ENCODE peak calls at places on chromosomes 11 and 22, in four cellular contexts. M is psoas muscle, F is PC-3, J is SJSA1. W is an unnamed sample.
A peak's percentile ranks its signal among the peaks of the same experiment; 100 is the strongest.

GRCh38 chr11:69427337-69427736 is 54.1 kb upstream of the LINC01488 start:
- DNase-seq in J (no peak), F (no peak), M (no peak), W (no peak)

GRCh38 chr22:35349704-35350538 is 31.0 kb upstream of the HMOX1 start:
- DNase-seq in F (no peak), M (no peak), J (no peak), W (no peak)

GRCh38 chr22:30873661-30874060 is 94.9 kb downstream of the MORC2 start:
- DNase-seq in F (no peak), J (no peak), M (no peak), W (no peak)

GRCh38 chr11:74162688-74163467 is 7.9 kb downstream of the C2CD3 start:
- DNase-seq in J (no peak), M (no peak), F (no peak), W (no peak)

GRCh38 chr11:59261150-59261549 is 48.4 kb upstream of the MPEG1 start:
- DNase-seq in J (no peak), M (no peak), F (no peak), W (no peak)

GRCh38 chr11:115616941-115617340 is 112.7 kb upstream of the CADM1 start:
- DNase-seq in F (no peak), J (peak; percentile 56), M (peak; percentile 48), W (peak; percentile 17)

GRCh38 chr22:49236541-49237075 is 591.1 kb downstream of the BRD1 start:
- DNase-seq in F (no peak), M (no peak), J (no peak), W (no peak)

GRCh38 chr11:65537296-65537597 is 12.4 kb downstream of the SCYL1 start:
- DNase-seq in F (no peak), J (no peak), M (no peak), W (no peak)

GRCh38 chr11:111331711-111332479 is 33.5 kb downstream of the POU2AF3 start:
- DNase-seq in M (no peak), F (peak; percentile 25), J (no peak), W (no peak)

GRCh38 chr11:57321996-57322880 is 2.5 kb downstream of the TNKS1BP1 start:
- DNase-seq in M (peak; percentile 89), J (peak; percentile 96), F (peak; percentile 93), W (peak; percentile 97)

GRCh38 chr22:42074153-42074750 is at the start of gene PHETA2:
- DNase-seq in J (peak; percentile 76), M (peak; percentile 55), F (no peak), W (peak; percentile 72)

GRCh38 chr22:49189871-49190270 is 637.8 kb downstream of the BRD1 start:
- DNase-seq in J (no peak), M (no peak), F (no peak), W (no peak)

GRCh38 chr11:71086687-71087258 is 165.6 kb downstream of the SHANK2 start:
- DNase-seq in J (no peak), F (peak; percentile 63), M (no peak), W (peak; percentile 33)

GRCh38 chr11:17750013-17750816 is 15.6 kb downstream of the KCNC1 start:
- DNase-seq in M (no peak), F (no peak), J (no peak), W (no peak)

GRCh38 chr11:17751558-17751957 is 17.0 kb downstream of the KCNC1 start:
- DNase-seq in F (no peak), J (no peak), M (no peak), W (no peak)

GRCh38 chr11:17748761-17749721 is 14.5 kb downstream of the KCNC1 start:
- DNase-seq in F (no peak), J (no peak), M (no peak), W (no peak)

GRCh38 chr11:17752144-17752543 is 17.6 kb downstream of the KCNC1 start:
- DNase-seq in F (no peak), M (no peak), J (no peak), W (no peak)

DNA sequence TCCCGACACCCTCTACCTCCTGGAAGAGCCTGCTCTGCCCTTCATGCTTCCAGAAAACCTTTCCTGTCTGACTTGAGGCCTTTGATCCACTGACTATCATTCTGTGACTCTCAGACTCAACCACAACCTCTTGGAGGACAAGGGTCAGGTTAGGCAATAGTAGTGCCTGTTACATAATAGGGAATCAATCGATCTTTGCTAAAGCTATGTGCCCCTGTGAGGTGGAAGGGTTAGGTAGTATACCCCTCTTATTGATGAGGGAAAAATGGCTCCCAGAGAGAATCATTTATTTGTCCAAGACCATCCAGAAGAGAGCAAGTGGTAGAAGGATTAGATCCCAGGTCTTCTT is 16.2 kb downstream of the KCNC1 start:
- DNase-seq in J (no peak), M (no peak), F (no peak), W (no peak)
- H3K4me3 ChIP-seq in J (no peak overlapping the region), M (no peak overlapping the region), F (no peak overlapping the region), W (no peak overlapping the region)

GRCh38 chr22:39731481-39731880 is 160.9 kb downstream of the CACNA1I start:
- DNase-seq in M (no peak), J (no peak), F (no peak), W (no peak)
- H3K27me3 ChIP-seq in M (no peaks in the 10 kb centered on the region), J (peaks cover 29% of the 10 kb centered on the region), F (peaks cover 39% of the 10 kb centered on the region), W (no peaks in the 10 kb centered on the region)

DNA sequence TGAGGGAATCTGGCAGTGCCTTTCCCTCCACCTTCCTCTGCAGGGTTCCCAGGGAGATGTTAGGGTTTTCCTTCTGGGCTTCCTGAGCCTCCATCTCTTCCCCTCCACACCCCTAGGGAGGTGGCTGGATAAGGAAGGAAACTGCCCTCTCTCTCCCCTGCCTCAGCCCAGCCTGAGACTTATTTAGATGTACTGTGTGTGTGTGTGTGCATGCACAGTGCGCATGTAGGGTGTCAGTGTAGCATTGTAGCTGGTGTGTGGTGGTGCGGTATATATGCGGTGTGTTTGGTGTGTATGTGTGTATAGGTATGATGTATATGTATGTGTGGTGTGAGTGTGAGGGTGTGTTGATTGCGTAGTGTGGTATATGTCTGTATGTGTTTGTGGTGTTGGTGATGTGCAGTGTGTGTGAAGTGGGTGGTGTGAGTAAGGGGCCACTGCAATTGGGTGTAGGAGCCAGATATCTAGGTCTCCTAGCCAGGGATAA is 1.5 kb downstream of the FXYD6 start:
- DNase-seq in F (no peak), J (no peak), M (no peak), W (no peak)
- H3K4me3 ChIP-seq in F (no peak overlapping the region), J (no peak overlapping the region), M (peak overlapping the region; percentile 68), W (no peak overlapping the region)

DNA sequence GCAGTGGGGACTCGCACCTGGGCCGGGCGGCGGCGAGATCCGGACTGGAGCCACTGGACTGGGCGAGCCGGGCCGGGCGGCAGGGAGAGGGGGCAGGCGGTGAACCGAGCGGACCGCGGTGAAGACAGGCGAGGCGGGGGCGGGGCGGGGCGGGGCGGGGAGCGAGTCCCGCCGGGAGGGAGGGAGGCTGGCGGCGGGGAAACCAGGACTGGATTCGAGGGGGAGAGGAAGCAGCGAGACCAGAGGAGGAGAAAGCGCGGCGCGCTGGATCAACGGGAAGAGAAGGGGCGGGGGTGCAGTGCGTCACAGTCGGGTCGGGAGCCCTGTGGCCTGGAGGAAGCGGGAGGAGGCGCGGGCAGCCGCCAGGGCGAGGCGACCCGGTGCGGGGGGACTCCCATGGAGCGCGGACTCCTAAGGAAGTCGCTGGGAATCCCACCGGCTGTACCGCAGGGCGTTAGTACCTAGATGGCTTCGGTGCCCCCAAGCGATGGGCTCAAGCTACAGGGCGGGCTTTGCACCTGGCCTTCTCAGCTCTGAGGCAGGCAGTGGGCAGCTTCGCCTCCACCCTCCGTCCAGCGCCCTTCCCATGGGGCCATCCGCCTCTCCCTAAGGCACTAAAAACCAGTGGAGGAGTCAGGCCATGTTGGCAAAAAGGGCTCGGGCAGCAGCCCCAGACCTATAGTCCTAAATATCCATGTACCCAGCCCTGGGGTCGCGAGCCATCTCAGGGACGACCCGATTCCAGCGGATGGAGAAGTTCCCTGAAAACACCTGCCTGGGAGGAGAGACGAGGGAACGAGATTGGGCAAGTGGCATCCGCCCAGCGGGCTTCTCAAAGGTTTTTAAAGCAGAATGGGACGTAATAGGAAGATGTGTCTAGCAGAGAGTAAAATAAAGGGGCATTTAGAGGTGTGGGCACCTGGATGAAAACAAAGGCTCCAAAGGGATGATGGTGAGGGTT is at the start of gene TMEM121B:
- DNase-seq in J (peak; percentile 55), F (no peak), M (peak; percentile 74), W (peak; percentile 61)
- H3K27me3 ChIP-seq in J (peaks cover 41% of the 10 kb centered on the region), F (no peaks in the 10 kb centered on the region), M (no peaks in the 10 kb centered on the region), W (no peaks in the 10 kb centered on the region)

DNA sequence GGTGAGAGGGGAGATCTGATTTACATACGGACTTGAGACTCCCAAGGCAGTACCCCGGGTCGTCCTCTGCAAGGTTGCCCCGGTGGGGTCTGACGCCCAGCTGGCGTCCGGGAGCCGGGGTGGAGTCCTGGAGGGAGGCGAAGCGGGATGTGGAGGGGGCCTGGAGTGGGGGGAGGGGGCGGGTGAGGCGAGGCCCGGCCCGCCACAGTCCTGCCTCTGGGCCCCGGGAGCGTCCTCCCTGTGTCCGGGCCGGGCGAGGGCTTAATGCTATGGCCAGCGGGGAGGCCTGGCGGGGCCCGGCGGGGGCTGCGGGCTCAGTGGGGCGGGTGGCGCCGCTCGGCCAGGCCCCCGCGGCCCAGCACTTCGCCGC is 2.4 kb upstream of the MYBPC3 start:
- DNase-seq in J (no peak), F (no peak), M (no peak), W (no peak)
- H3K4me3 ChIP-seq in J (peak overlapping the region; percentile 37), F (peak overlapping the region; percentile 58), M (peak overlapping the region; percentile 74), W (no peak overlapping the region)

DNA sequence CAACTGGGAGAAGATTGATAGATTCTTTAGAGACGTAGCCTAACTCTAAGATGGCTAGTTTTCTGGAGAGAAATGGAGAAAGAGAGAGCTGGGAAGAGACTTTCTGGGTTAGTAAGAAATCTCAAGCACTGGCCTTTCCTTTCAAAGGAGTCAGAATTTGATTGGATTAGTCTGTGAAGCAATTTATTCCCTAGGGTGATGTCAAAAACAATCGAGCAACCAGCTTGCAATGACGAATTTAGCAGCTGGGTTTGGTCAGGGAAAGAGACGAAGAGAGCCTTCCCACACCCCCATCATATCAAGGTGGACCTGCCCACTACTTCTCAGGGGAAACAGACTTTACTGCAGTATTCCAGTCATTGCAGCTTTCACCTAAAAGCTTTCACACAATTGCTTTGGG is 10.8 kb downstream of the KRTAP5-6 start:
- DNase-seq in F (no peak), M (no peak), J (no peak), W (no peak)
- H3K27me3 ChIP-seq in F (peaks cover 48% of the 10 kb centered on the region), M (no peaks in the 10 kb centered on the region), J (no peaks in the 10 kb centered on the region), W (no peaks in the 10 kb centered on the region)

GRCh38 chr11:11937957-11938356 is 70.5 kb downstream of the DKK3 start:
- DNase-seq in J (no peak), M (no peak), F (peak; percentile 60), W (no peak)

GRCh38 chr11:11937433-11937832 is 71.0 kb downstream of the DKK3 start:
- DNase-seq in M (no peak), J (no peak), F (no peak), W (no peak)

GRCh38 chr11:11942668-11943067 is 65.8 kb downstream of the DKK3 start:
- DNase-seq in M (no peak), J (no peak), F (no peak), W (no peak)

GRCh38 chr11:11944444-11944843 is 64.0 kb downstream of the DKK3 start:
- DNase-seq in M (no peak), F (no peak), J (no peak), W (no peak)

DNA sequence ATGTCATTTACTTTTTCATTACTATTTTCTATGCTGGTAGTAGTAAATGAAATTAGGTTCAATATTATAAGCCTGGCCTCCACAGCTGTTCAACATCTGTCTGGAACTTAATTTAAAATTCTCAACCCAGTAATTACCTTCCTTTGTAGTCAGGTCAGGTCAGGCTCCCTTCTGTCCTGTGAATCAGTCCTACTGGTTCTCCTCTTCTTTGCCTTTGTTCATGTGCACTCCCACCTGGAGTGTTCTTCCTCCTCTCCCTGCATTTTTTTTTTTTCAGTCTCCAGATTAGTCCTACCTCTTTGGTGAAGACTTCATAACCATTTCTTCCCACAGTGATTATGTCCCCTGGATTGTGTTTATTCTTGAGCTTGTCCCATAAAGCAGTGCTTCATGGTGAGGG is 67.9 kb downstream of the DKK3 start:
- DNase-seq in J (no peak), M (no peak), F (no peak), W (no peak)
- H3K4me3 ChIP-seq in J (no peak overlapping the region), M (no peak overlapping the region), F (no peak overlapping the region), W (no peak overlapping the region)